ENCODE peak calls at places on chromosomes 6 and 20, in six cellular contexts. W is H1, K is SK-N-SH, B is GM12878, N is HepG2, R is K562. A is an unnamed sample.

GRCh38 chr20:50911030-50911429 is 20.2 kb downstream of the ADNP start:
- DNase-seq in K (peak; percentile 35), R (no peak), W (no peak), B (no peak), N (no peak), A (no peak)

GRCh38 chr20:1860446-1860845 is 34.8 kb upstream of the SIRPA start:
- DNase-seq in N (no peak), R (no peak), B (no peak), K (no peak), W (no peak), A (no peak)

GRCh38 chr20:38373231-38373867 is 27.1 kb downstream of the LBP start:
- DNase-seq in B (no peak), R (no peak), K (no peak), N (no peak), W (no peak), A (no peak)

GRCh38 chr6:128723667-128724066 is 159.3 kb upstream of the LAMA2 start:
- DNase-seq in R (no peak), N (no peak), K (no peak), W (no peak), B (no peak), A (no peak)

GRCh38 chr6:3850451-3851203 is 1.5 kb downstream of the FAM50B start:
- DNase-seq in K (no peak), R (no peak), N (no peak), W (no peak), B (peak; percentile 30), A (no peak)

GRCh38 chr6:12545837-12546658 is 170.5 kb upstream of the PHACTR1 start:
- DNase-seq in B (no peak), K (no peak), R (no peak), W (no peak), N (no peak), A (no peak)

GRCh38 chr6:30818426-30818841 is 65.9 kb upstream of the DDR1 start:
- DNase-seq in B (no peak), R (no peak), K (no peak), W (no peak), N (no peak), A (no peak)

GRCh38 chr6:163418273-163419029 is 3.9 kb downstream of the QKI start:
- DNase-seq in K (no peak), W (no peak), R (no peak), N (no peak), B (no peak), A (no peak)

GRCh38 chr6:158328952-158329351 is 16.7 kb downstream of the TULP4 start:
- DNase-seq in K (no peak), W (no peak), R (no peak), B (no peak), N (no peak), A (no peak)

GRCh38 chr6:169252805-169253189 is 849 bp downstream of the THBS2 start:
- DNase-seq in N (no peak), R (no peak), B (no peak), K (no peak), W (no peak), A (no peak)

GRCh38 chr6:164035912-164036485 is 621.5 kb downstream of the QKI start:
- DNase-seq in N (no peak), W (no peak), R (no peak), B (no peak), K (no peak), A (no peak)

GRCh38 chr6:90835584-90836212 is 248.8 kb upstream of the MAP3K7 start:
- DNase-seq in B (no peak), K (no peak), W (no peak), N (no peak), R (no peak), A (no peak)

GRCh38 chr6:90294989-90295853 is 1.4 kb downstream of the BACH2 start:
- DNase-seq in K (peak; percentile 79), W (no peak), B (no peak), R (peak; percentile 25), N (no peak), A (no peak)

GRCh38 chr6:5671162-5671561 is 335.6 kb downstream of the NRN1 start:
- DNase-seq in K (no peak), N (peak; percentile 28), R (peak; percentile 26), W (no peak), B (no peak), A (peak; percentile 94)

GRCh38 chr6:3793545-3793944 is 42.0 kb upstream of the PXDC1 start:
- DNase-seq in K (no peak), W (no peak), N (no peak), B (peak; percentile 36), R (no peak), A (no peak)

GRCh38 chr6:14360565-14360964 is 243.0 kb downstream of the CD83 start:
- DNase-seq in K (no peak), N (no peak), R (no peak), B (no peak), W (no peak), A (no peak)

GRCh38 chr6:13488015-13488895 is 855 bp upstream of the GFOD1 start:
- DNase-seq in B (no peak), R (no peak), W (no peak), N (no peak), K (peak; percentile 52), A (peak; percentile 31)

GRCh38 chr6:157079277-157079676 is 244.0 kb downstream of the TMEM242 start:
- DNase-seq in N (no peak), K (no peak), W (no peak), R (no peak), B (no peak), A (no peak)

GRCh38 chr6:13357551-13358075 is 29.3 kb upstream of the TBC1D7 start:
- DNase-seq in W (no peak), R (no peak), K (no peak), N (no peak), B (no peak), A (no peak)

GRCh38 chr6:29014729-29015608 is 9.9 kb upstream of the ZNF311 start:
- DNase-seq in K (no peak), R (no peak), N (no peak), W (no peak), B (no peak), A (no peak)

GRCh38 chr20:37504404-37505096 is 16.5 kb upstream of the NNAT start:
- DNase-seq in B (no peak), K (no peak), N (no peak), R (no peak), W (no peak), A (no peak)

GRCh38 chr20:63626424-63627128 is at the start of gene GMEB2:
- DNase-seq in N (peak; percentile 69), B (no peak), K (peak; percentile 95), W (peak; percentile 58), R (peak; percentile 88), A (peak; percentile 64)

GRCh38 chr6:113077794-113078193 is 730.7 kb downstream of the RFPL4B start:
- DNase-seq in R (no peak), K (no peak), B (no peak), W (no peak), N (no peak), A (no peak)

GRCh38 chr6:10478187-10479040 is 42.7 kb upstream of the GCNT2 start:
- DNase-seq in R (peak; percentile 64), K (peak; percentile 62), W (no peak), B (no peak), N (peak; percentile 58), A (peak; percentile 21)

DNA sequence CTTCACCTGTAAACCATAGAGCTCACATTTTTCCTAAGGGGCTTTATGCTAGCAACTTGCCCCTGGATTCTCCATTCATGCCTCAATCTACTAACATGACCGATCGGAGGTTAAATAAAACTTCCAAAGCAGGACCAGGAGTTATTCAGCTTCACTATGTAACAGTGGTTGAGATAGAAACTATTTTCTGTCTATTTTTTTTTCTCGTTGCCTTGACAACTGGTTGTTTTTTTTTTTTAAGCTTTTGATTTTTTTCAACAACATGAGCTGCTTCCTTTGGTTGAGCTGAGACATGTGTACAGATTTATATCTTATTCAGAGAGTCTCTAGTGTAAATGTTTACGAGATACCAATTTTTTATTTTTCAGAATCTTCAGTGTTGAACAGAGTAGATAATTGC is 85.7 kb downstream of the SHLD1 start:
- DNase-seq in B (no peak), W (no peak), K (no peak), R (no peak), N (no peak), A (no peak)
- H3K27ac ChIP-seq in B (no peak overlapping the region), W (no peak overlapping the region), K (peak overlapping the region; percentile 58), R (no peak overlapping the region), N (peak overlapping the region; percentile 28), A (no peak overlapping the region)

DNA sequence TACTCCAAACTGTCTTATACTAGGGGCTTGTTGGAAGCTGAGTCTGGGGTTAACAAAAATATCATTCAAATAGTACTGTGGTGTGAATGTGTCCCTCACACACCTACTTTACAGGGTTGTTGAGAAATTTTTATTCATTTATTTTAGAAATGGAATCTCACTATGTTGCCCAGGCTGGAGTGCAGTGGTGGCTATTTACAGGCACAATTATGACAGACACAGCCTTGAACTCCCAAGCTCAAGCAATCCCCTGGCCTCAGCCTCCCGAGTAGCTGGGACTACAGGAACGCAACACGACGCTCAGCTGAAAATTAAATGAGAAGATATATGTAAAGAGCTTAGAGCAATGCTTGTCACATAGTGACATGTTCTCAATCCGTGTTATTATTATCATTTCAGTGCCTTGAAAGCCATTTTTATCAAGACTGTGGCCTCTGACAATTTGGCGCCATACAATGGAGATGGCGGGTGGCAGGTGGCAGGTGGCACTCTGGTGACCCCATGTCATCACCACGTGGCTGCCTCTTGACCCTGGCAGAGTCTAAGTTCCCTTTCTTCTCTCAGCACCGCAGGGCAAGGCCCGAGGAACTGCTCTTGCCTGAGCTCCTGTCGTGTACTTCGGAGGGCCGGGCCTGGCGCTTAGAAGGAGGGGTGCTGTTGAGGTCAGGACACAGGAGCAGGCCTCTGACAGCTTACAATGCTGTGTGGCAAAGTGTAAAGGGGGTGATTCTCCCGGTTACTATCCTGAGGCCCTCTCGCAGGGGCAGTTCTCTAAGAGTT is 64.5 kb downstream of the STX11 start:
- DNase-seq in W (no peak), N (no peak), B (no peak), R (no peak), K (peak; percentile 5), A (peak; percentile 64)
- TF ChIP-seq CTCF in W (no peak), N (no peak), B (no peak), R (no peak), K (no peak), A (no peak)

GRCh38 chr20:33584976-33585375 is 77.2 kb upstream of the C20orf144 start:
- DNase-seq in K (no peak), W (no peak), R (no peak), N (no peak), B (no peak), A (no peak)
- TF ChIP-seq GABPA in K (no peak), W (no peak), R (no peak), N (no peak), B (no peak), A (no peak)

DNA sequence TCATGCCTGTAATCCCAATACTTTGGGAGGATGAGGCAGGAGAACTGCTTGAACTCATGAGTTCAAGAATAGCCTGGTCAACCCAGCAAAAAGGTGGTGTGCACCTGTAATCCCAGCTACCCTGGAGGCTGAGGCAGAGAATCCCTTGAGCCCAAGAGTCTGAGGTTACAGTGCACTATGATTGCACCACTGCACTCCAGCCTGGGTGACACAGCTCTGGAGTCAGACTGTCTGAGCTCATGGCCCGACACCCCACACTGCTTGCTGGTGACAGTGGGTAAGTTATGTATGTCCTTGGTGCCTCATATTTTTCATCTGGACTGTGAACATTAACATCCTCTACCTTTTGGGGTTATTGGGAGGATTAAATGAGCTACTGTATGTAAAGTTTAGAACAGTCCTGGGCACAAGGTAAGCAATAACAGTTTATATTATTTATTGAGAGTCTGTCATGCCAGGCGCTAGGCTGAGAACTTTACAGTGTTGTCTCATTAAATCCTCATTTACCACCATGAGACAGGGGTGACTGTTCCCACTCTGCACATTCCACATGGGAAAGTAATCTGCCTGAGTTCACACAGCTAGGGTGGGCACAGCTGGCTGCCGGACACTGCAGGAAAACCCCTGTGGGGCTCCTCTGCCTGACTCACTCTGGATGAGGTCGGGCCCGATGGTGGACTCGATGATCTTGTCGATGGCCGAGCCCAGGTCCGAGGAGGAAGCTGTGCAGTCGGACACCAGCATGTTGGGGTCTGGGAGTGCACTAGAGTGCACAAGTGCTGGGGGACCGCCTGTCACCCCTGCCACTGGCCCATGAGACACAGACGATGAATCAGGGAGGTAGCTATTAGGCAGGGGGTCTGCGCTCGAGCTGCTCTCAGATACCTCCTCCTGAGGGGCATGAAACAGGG is 2.9 kb downstream of the ZNF335 start:
- DNase-seq in N (no peak), B (no peak), K (no peak), R (no peak), W (no peak), A (no peak)
- H3K27ac ChIP-seq in N (no peak overlapping the region), B (peak overlapping the region; percentile 20), K (no peak overlapping the region), R (no peak overlapping the region), W (peak overlapping the region; percentile 11), A (no peak overlapping the region)